ENCODE peak calls at places on chromosomes 12 and 14, in four cellular contexts. T is IMR-90, U is H1, O is mesenchymal stem cell. G is an unnamed sample.
A peak's percentile ranks its signal among the peaks of the same experiment; 100 is the strongest.

GRCh38 chr12:53427905-53428594 is 4.4 kb downstream of the AMHR2 start:
- DNase-seq in U (no peak), O (peak; percentile 89), T (peak; percentile 97), G (no peak)

GRCh38 chr14:74733241-74733640 is 20.3 kb downstream of the FCF1 start:
- DNase-seq in T (no peak), O (no peak), U (no peak), G (no peak)

GRCh38 chr14:74554742-74555362 is 57.2 kb downstream of the LTBP2 start:
- DNase-seq in T (no peak), U (no peak), O (no peak), G (no peak)

GRCh38 chr12:76312314-76312713 is 35.9 kb downstream of the BBS10 start:
- DNase-seq in T (no peak), O (peak; percentile 22), U (no peak), G (no peak)

GRCh38 chr12:90449611-90450010 is 505.4 kb downstream of the CCER1 start:
- DNase-seq in T (no peak), O (no peak), U (no peak), G (no peak)

GRCh38 chr12:99745106-99745505 is 97.6 kb downstream of the GARIN6 start:
- DNase-seq in O (no peak), U (no peak), T (no peak), G (no peak)

GRCh38 chr12:75738486-75738885 is 227.1 kb upstream of the KRR1 start:
- DNase-seq in T (peak; percentile 42), U (no peak), O (peak; percentile 62), G (no peak)

GRCh38 chr12:31896514-31897039 is 62.6 kb upstream of the RESF1 start:
- DNase-seq in U (no peak), O (peak; percentile 75), T (peak; percentile 38), G (no peak)

GRCh38 chr12:39682689-39683477 is 63.3 kb upstream of the ABCD2 start:
- DNase-seq in T (no peak), U (no peak), O (no peak), G (no peak)

GRCh38 chr14:98514016-98514415 is 758.0 kb downstream of the BCL11B start:
- DNase-seq in T (no peak), O (no peak), U (no peak), G (no peak)

GRCh38 chr14:51157012-51157411 is 62.1 kb upstream of the TRIM9 start:
- DNase-seq in T (peak; percentile 8), O (peak; percentile 18), U (no peak), G (no peak)

GRCh38 chr12:107322063-107322462 is 228.7 kb upstream of the CRY1 start:
- DNase-seq in O (no peak), U (no peak), T (no peak), G (no peak)

GRCh38 chr12:62767946-62768345 is 167.0 kb downstream of the PPM1H start:
- DNase-seq in T (no peak), O (no peak), U (no peak), G (no peak)

GRCh38 chr12:69334138-69334537 is 14.0 kb upstream of the LYZ start:
- DNase-seq in T (no peak), U (no peak), O (no peak), G (no peak)

GRCh38 chr14:97266653-97267052 is 469.5 kb downstream of the VRK1 start:
- DNase-seq in O (peak; percentile 2), U (no peak), T (no peak), G (no peak)

GRCh38 chr14:31206536-31207286 is 882 bp downstream of the HECTD1 start:
- DNase-seq in T (no peak), O (no peak), U (peak; percentile 70), G (no peak)

GRCh38 chr12:70177637-70178036 is 65.6 kb upstream of the CNOT2 start:
- DNase-seq in U (no peak), O (no peak), T (no peak), G (no peak)

GRCh38 chr12:95150501-95150900 is 66.8 kb downstream of the FGD6 start:
- DNase-seq in T (no peak), U (no peak), O (no peak), G (no peak)

GRCh38 chr12:47551426-47551851 is 154.4 kb downstream of the RPAP3 start:
- DNase-seq in T (peak; percentile 23), O (peak; percentile 74), U (no peak), G (no peak)

GRCh38 chr12:6450091-6450868 is 1.6 kb upstream of the TAPBPL start:
- DNase-seq in O (no peak), T (no peak), U (no peak), G (no peak)

GRCh38 chr14:74217672-74218448 is 21.4 kb upstream of the VSX2 start:
- DNase-seq in T (peak; percentile 46), O (peak; percentile 63), U (peak; percentile 97), G (peak; percentile 71)

GRCh38 chr12:45575823-45576448 is 153.6 kb upstream of the ARID2 start:
- DNase-seq in U (no peak), O (no peak), T (no peak), G (no peak)

GRCh38 chr12:27226319-27226984 is 17.6 kb upstream of the STK38L start:
- DNase-seq in T (no peak), U (no peak), O (peak; percentile 18), G (no peak)

GRCh38 chr12:68792952-68793351 is 15.0 kb upstream of the MDM2 start:
- DNase-seq in T (peak; percentile 49), O (peak; percentile 62), U (peak; percentile 53), G (no peak)

GRCh38 chr12:32089156-32089950 is 17.3 kb upstream of the BICD1 start:
- DNase-seq in O (no peak), U (no peak), T (no peak), G (no peak)

GRCh38 chr12:120368789-120369475 is at the start of gene MSI1:
- DNase-seq in O (no peak), T (no peak), U (peak; percentile 66), G (no peak)

GRCh38 chr14:24181251-24182077 is 7.2 kb downstream of the IPO4 start:
- DNase-seq in U (no peak), T (no peak), O (no peak), G (no peak)

GRCh38 chr12:27424631-27425230 is 21.8 kb upstream of the SMCO2 start:
- DNase-seq in O (peak; percentile 72), U (no peak), T (peak; percentile 58), G (no peak)

GRCh38 chr14:59507063-59507751 is 22.9 kb downstream of the JKAMP start:
- DNase-seq in T (peak; percentile 53), U (peak; percentile 90), O (peak; percentile 70), G (peak; percentile 63)

GRCh38 chr12:117361312-117361670 is at the start of gene NOS1:
- DNase-seq in O (no peak), T (no peak), U (peak; percentile 62), G (no peak)

GRCh38 chr12:117360551-117361311 is 695 bp downstream of the NOS1 start:
- DNase-seq in O (no peak), U (peak; percentile 81), T (no peak), G (no peak)

GRCh38 chr12:117359029-117359845 is 2.2 kb downstream of the NOS1 start:
- DNase-seq in T (no peak), O (no peak), U (no peak), G (no peak)

GRCh38 chr12:117361905-117362304 is 479 bp upstream of the NOS1 start:
- DNase-seq in O (no peak), U (no peak), T (no peak), G (no peak)

DNA sequence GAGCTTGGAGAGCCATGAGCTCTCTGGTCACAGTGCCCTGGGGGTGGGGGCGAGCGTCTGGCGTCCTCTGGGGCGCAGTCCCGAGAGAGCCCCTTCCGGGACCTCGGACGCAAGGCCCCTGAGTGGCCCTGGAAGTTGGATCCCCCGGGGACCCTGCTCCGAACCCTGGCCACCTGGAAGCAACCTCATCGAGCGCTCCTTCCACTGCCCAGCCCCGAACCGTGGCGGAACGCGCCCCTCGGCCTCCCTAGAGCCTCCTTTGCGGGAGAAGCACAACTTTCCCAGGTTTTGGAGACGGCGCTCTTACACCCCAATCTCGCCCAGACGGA is 1.2 kb downstream of the NOS1 start:
- DNase-seq in T (no peak), O (no peak), U (peak; percentile 79), G (no peak)
- H3K4me3 ChIP-seq in T (no peak overlapping the region), O (peak overlapping the region; percentile 55), U (peak overlapping the region; percentile 77), G (no peak overlapping the region)

DNA sequence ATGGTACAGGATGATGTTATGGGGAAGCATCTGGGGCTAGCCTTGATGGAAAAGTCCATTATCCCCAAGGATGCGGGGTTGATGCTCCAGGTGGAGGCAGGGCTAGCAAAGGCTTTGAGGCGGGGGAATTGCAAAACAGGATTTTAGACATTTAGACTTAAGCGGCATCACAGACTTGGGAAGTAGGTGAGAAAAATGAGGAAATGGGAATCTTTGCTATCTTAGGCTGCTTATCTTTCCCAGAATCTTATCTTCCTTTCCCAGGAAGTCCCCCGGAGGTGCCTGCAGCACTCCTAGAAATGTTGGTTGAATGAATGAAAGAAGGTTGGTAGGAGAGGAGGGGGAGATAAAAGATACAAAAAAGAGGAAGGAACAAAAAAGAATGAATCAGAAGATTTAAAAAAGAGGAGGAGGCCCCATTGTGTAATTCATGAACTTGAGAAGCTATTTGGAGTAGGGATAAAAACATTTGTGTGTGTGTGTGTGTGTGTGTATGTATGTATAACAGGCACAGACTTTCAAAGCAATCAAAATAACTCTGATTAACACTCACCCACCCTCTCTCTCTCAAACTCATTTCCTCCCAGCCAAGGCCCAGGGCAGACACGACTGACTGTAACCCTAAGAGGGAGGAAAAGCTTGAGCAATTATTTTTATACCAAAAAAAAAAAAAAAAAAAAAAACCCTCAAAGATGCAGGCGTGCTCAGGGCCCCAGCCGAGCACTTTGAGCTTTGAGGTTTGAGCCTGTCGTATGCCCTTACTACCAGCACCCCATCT is 62.5 kb upstream of the TBX3 start:
- DNase-seq in O (no peak), U (no peak), T (peak; percentile 78), G (no peak)
- H3K4ac ChIP-seq in O (no peak overlapping the region), U (no peak overlapping the region), T (peak overlapping the region; percentile 93), G (no peak overlapping the region)

GRCh38 chr12:38158428-38159091 is 158.0 kb upstream of the ALG10B start:
- DNase-seq in T (no peak), O (no peak), U (no peak), G (no peak)

GRCh38 chr12:38157933-38158401 is 158.6 kb upstream of the ALG10B start:
- DNase-seq in O (no peak), T (no peak), U (no peak), G (no peak)

GRCh38 chr12:38155526-38156496 is 160.8 kb upstream of the ALG10B start:
- DNase-seq in T (no peak), O (no peak), U (no peak), G (no peak)

GRCh38 chr12:38156497-38157245 is 159.9 kb upstream of the ALG10B start:
- DNase-seq in O (no peak), T (no peak), U (no peak), G (no peak)

GRCh38 chr12:38157274-38157932 is 159.2 kb upstream of the ALG10B start:
- DNase-seq in O (no peak), U (no peak), T (no peak), G (no peak)
- H3K9me3 ChIP-seq in O (no peaks in the 10 kb centered on the region), U (peaks cover 56% of the 10 kb centered on the region), T (peaks cover 59% of the 10 kb centered on the region), G (no peaks in the 10 kb centered on the region)

DNA sequence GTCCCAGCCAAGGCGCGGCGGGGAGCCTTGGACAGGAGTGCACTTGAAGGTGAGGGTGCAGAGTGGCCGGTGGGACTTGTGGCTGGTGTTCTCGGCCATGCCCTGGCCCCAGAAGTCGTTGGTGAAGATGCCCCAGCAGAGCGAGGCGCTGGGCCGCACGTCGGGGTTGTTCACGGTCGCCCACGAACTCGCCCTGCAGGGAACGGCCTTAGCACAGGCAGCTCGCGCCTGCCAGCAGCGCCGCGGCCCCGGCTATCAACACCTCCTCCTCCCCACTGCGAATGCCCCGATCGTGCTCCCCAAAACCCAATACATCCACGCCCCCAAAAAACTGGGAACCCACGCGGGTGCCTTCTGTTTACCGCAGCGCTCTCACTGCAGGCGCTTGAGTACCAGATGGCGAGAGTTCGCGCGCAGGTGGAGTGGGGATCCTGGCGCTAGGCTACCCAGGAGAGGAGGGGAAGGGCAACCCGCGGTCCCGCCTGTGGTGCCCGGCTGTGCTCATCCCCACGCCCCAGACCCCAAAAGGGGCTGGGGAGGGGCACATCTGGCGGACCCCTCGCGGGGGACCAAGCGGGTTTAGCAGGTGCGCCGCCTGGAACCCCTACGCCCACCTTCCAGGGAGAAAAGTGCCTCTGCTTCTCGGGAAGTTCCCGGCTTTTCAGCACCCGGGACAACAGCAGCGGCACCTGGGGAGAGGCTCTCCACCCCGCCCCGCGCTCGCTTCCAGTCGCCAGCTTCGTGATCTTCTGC is 386.3 kb upstream of the TMTC1 start:
- DNase-seq in U (peak; percentile 62), T (no peak), O (no peak), G (no peak)
- H3K4me3 ChIP-seq in U (peak overlapping the region; percentile 52), T (no peak overlapping the region), O (no peak overlapping the region), G (no peak overlapping the region)